ENCODE peak calls at places on chromosomes 13 and 19, in eight cellular contexts. U, H, N, M, O, S, W and B are unnamed samples.

GRCh38 chr13:101739382-101740178 is 287.1 kb downstream of the ITGBL1 start:
- DNase-seq in U (no peak), H (no peak), N (no peak), M (no peak), O (no peak), S (no peak), W (no peak), B (peak)

GRCh38 chr13:112814905-112815585 is 125.2 kb downstream of the ATP11A start:
- DNase-seq in U (no peak), H (peak), N (no peak), M (no peak), O (no peak), S (peak), W (no peak), B (no peak)

GRCh38 chr13:31350560-31350959 is 150.8 kb downstream of the B3GLCT start:
- DNase-seq in U (no peak), H (no peak), N (no peak), M (no peak), O (no peak), S (no peak), W (no peak), B (no peak)

GRCh38 chr13:111036665-111037064 is 78.4 kb upstream of the ARHGEF7 start:
- DNase-seq in U (no peak), H (no peak), N (no peak), M (no peak), O (no peak), S (no peak), W (no peak), B (no peak)

GRCh38 chr19:18594096-18594823 is 5.7 kb downstream of the REX1BD start:
- DNase-seq in U (peak), H (peak), N (peak), M (no peak), O (no peak), S (peak), W (peak), B (peak)

GRCh38 chr13:41457589-41458186 is 338 bp downstream of the RGCC start:
- DNase-seq in U (peak), H (no peak), N (no peak), M (no peak), O (no peak), S (no peak), W (peak), B (peak)

GRCh38 chr19:53308339-53308811 is 25.2 kb upstream of the ZNF845 start:
- DNase-seq in U (no peak), H (no peak), N (no peak), M (no peak), O (no peak), S (no peak), W (no peak), B (no peak)

GRCh38 chr13:26051231-26052135 is at the start of gene SHISA2:
- DNase-seq in U (no peak), H (peak), N (no peak), M (no peak), O (no peak), S (no peak), W (no peak), B (no peak)

GRCh38 chr13:91270031-91270430 is 77.5 kb upstream of the MIR17HG start:
- DNase-seq in U (no peak), H (no peak), N (no peak), M (no peak), O (no peak), S (no peak), W (no peak), B (no peak)

GRCh38 chr19:32404939-32405430 is 585 bp upstream of the DPY19L3 start:
- DNase-seq in U (peak), H (peak), N (peak), M (no peak), O (no peak), S (peak), W (peak), B (no peak)

GRCh38 chr13:97067342-97067895 is 73.1 kb upstream of the OXGR1 start:
- DNase-seq in U (no peak), H (peak), N (no peak), M (no peak), O (no peak), S (no peak), W (no peak), B (no peak)
- H3K4me3 ChIP-seq in U (no peak), H (no peak), N (no peak), M (no peak), O (no peak), S (no peak), W (no peak), B (no peak)

DNA sequence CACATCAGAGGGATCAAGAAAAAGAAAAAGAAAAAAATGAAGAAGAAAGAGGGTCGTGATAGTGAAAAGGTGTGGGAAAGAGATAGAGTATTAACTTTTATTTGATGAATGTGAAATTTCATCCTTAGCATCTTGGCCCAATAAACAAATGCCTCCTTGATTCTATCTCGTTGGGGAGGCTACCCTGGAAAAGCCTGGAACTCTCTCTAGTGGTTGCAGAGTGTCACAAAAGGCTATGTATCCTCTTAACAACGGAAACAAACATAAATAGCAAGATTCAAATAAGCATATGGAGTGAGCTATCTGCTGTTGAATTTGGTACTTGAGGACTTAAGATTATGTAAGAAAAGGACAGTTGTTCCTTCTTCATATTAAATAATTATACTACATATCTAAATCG is 557.4 kb downstream of the DCT start:
- DNase-seq in U (no peak), H (no peak), N (no peak), M (no peak), O (no peak), S (no peak), W (no peak), B (no peak)
- TF ChIP-seq CTCF in U (no peak), H (peak), N (no peak), M (no peak), O (no peak), S (no peak), W (no peak), B (no peak)

GRCh38 chr19:47156861-47157454 is 26.3 kb downstream of the SAE1 start:
- DNase-seq in U (no peak), H (peak), N (no peak), M (no peak), O (no peak), S (no peak), W (no peak), B (peak)

GRCh38 chr19:47161876-47162489 is 31.3 kb downstream of the SAE1 start:
- DNase-seq in U (no peak), H (no peak), N (no peak), M (no peak), O (no peak), S (no peak), W (no peak), B (no peak)

GRCh38 chr19:47157455-47158321 is 27.1 kb downstream of the SAE1 start:
- DNase-seq in U (peak), H (peak), N (peak), M (peak), O (no peak), S (peak), W (no peak), B (peak)

GRCh38 chr19:47158367-47158791 is 27.7 kb downstream of the SAE1 start:
- DNase-seq in U (no peak), H (no peak), N (peak), M (no peak), O (no peak), S (no peak), W (no peak), B (no peak)

DNA sequence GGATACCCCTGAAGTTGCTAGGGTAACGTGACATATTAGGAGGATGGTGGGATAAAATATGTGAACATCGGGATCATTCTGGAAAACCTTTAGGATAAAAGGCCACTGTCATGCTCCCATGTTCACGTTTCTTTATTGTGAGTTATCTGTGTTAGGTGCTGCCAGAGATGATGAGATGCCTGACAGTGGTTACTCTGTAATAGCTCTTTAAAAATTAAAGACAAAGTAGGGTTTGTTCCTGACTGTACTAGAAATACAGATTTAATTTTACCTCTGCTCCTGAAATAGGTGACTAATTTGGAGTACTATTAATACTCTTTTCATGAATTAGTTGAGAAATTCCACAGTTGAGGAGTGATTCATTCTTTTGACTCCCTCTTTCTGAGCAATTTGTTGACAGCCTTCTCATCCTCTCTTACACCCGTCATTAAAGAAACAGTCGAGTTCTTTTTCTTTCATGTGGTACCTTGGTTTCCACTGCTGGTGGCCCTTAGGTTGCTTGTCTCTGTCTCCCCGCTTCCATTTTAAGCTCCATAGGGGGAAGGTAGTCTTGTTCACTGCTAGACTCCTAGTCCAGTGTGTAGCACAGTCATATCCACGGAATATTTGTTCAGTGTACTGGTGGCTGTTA is 28.4 kb downstream of the SAE1 start:
- DNase-seq in U (no peak), H (peak), N (no peak), M (no peak), O (no peak), S (no peak), W (no peak), B (no peak)
- H3K4me3 ChIP-seq in U (no peak), H (no peak), N (no peak), M (peak), O (no peak), S (no peak), W (no peak), B (no peak)

GRCh38 chr13:99605417-99606321 is 104.4 kb downstream of the TM9SF2 start:
- DNase-seq in U (peak), H (peak), N (peak), M (no peak), O (no peak), S (peak), W (peak), B (peak)

GRCh38 chr13:99608345-99608744 is 107.1 kb downstream of the TM9SF2 start:
- DNase-seq in U (no peak), H (no peak), N (no peak), M (no peak), O (no peak), S (no peak), W (peak), B (no peak)

GRCh38 chr13:99614465-99614885 is 113.2 kb downstream of the TM9SF2 start:
- DNase-seq in U (peak), H (no peak), N (no peak), M (no peak), O (no peak), S (no peak), W (no peak), B (peak)

GRCh38 chr13:99606322-99607089 is 105.2 kb downstream of the TM9SF2 start:
- DNase-seq in U (peak), H (peak), N (peak), M (peak), O (no peak), S (peak), W (peak), B (peak)

DNA sequence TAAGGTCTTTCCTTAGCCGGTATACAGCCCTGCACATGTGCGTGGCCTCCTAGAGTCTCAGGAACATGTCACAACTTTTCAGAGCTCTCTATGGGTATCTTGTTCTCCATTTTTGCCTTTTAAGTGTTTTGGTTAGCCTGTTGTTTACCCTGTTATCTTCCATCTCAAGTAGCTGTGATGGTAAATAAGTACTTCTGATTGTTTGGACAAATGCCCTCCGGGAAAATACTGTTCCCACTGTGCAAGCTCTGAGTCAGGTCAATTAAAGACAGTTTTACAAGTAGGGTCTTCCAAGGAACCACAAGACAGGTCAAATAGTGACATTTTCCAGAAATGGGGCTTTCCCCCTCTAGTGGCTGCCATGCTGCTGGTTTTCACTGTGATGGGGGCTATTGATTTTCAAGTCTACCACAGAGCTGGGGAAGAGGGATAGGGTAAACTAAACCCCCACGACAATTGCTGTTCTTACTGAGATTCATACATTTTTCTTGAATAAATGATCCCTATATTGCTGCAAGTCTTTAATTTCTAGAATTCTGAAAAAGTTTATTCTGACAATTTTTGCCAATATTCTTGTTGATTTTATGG is 109.5 kb downstream of the TM9SF2 start:
- DNase-seq in U (no peak), H (no peak), N (no peak), M (no peak), O (no peak), S (no peak), W (no peak), B (no peak)
- TF ChIP-seq CTCF in U (peak), H (peak), N (no peak), M (no peak), O (peak), S (no peak), W (no peak), B (no peak)